ENCODE peak calls at places on chromosomes 11 and 22, in nine cellular contexts. G is NCI-H524; R is activated CD4-positive, alpha-beta T cell treated with anti-CD3 and anti-CD28 coated beads for 48 hours; W is ELF-1; Y is activated T-cell treated with anti-CD3 and anti-CD28 coated beads, Interleukin-2, amount 50 U/mL, for 48 hours; H is tibial artery; I is HS-5; U is fibroblast of lung; K is stimulated activated CD8-positive, alpha-beta memory T cell treated with anti-CD3 and anti-CD28 coated beads, Interleukin-2, amount 100 ng/mL, for 48 hours. X is an unnamed sample.
A peak's percentile ranks its signal among the peaks of the same experiment; 100 is the strongest.

GRCh38 chr22:42329504-42329903 is 59.1 kb upstream of the TCF20 start:
- DNase-seq in G (no peak), R (no peak), W (no peak), Y (no peak), H (no peak), I (no peak), U (no peak), K (no peak), X (no peak)

GRCh38 chr22:42442746-42443145 is 10.5 kb upstream of the NFAM1 start:
- DNase-seq in G (no peak), R (no peak), W (no peak), Y (no peak), H (no peak), I (no peak), U (no peak), K (no peak), X (no peak)

GRCh38 chr11:111455291-111456085 is 56.7 kb downstream of the BTG4 start:
- DNase-seq in G (no peak), R (no peak), W (peak; percentile 49), Y (no peak), H (no peak), I (no peak), U (no peak), K (no peak), X (no peak)

GRCh38 chr11:76280151-76280881 is 74.0 kb upstream of the WNT11 start:
- DNase-seq in G (no peak), R (no peak), W (no peak), Y (no peak), H (no peak), I (no peak), U (no peak), K (no peak), X (no peak)

GRCh38 chr11:88475991-88476418 is 138.5 kb upstream of the CTSC start:
- DNase-seq in G (peak; percentile 84), R (no peak), W (no peak), Y (no peak), H (no peak), I (no peak), U (peak; percentile 25), K (no peak), X (no peak)

GRCh38 chr11:17991799-17992433 is 20.9 kb downstream of the SERGEF start:
- DNase-seq in G (peak; percentile 62), R (peak; percentile 62), W (no peak), Y (peak; percentile 42), H (no peak), I (no peak), U (peak; percentile 35), K (no peak), X (peak; percentile 38)

GRCh38 chr11:12212181-12212820 is 101.9 kb downstream of the MICAL2 start:
- DNase-seq in G (no peak), R (no peak), W (no peak), Y (no peak), H (peak; percentile 19), I (no peak), U (no peak), K (no peak), X (no peak)

GRCh38 chr11:62996271-62996670 is 11.5 kb upstream of the SLC22A6 start:
- DNase-seq in G (no peak), R (no peak), W (peak; percentile 36), Y (no peak), H (no peak), I (no peak), U (no peak), K (no peak), X (no peak)

GRCh38 chr11:210122-210802 is 2.8 kb downstream of the RIC8A start:
- DNase-seq in G (no peak), R (no peak), W (peak; percentile 56), Y (no peak), H (no peak), I (peak; percentile 84), U (peak; percentile 85), K (no peak), X (no peak)

GRCh38 chr22:47337161-47337621 is 574.7 kb downstream of the TBC1D22A start:
- DNase-seq in G (peak; percentile 91), R (no peak), W (no peak), Y (no peak), H (no peak), I (no peak), U (peak; percentile 94), K (no peak), X (no peak)

GRCh38 chr22:28464179-28464578 is 215.5 kb downstream of the TTC28 start:
- DNase-seq in G (no peak), R (no peak), W (no peak), Y (no peak), H (no peak), I (no peak), U (peak; percentile 11), K (no peak), X (no peak)

GRCh38 chr22:48699531-48699930 is 1128.1 kb downstream of the BRD1 start:
- DNase-seq in G (peak; percentile 25), R (no peak), W (no peak), Y (no peak), H (no peak), I (no peak), U (no peak), K (no peak), X (no peak)

GRCh38 chr11:119282495-119282894 is 34.4 kb downstream of the MCAM start:
- DNase-seq in G (no peak), R (no peak), W (no peak), Y (no peak), H (no peak), I (no peak), U (peak; percentile 10), K (no peak), X (no peak)

GRCh38 chr22:38830026-38830844 is 13.6 kb downstream of the NPTXR start:
- DNase-seq in G (peak; percentile 38), R (no peak), W (no peak), Y (no peak), H (no peak), I (no peak), U (no peak), K (no peak), X (no peak)